ENCODE peak calls at places on chromosomes 11 and 22, in five cellular contexts. One of them, this sample, is unnamed. For H3K36me3, the result is how much of the 10 kb centered on the place peaks cover.

GRCh38 chr22:20494978-20495860 is at the start of gene KLHL22:
- DNase-seq in body of pancreas: peak
- DNase-seq in stomach: peak
- DNase-seq in vagina: no peak
- DNase-seq in gastrocnemius medialis: peak
- DNase-seq in this sample: peak

GRCh38 chr22:19478466-19479357 is at the start of gene UFD1:
- DNase-seq in body of pancreas: peak
- DNase-seq in stomach: peak
- DNase-seq in vagina: peak
- DNase-seq in gastrocnemius medialis: peak
- DNase-seq in this sample: peak

GRCh38 chr22:43889366-43890253 is 2.2 kb downstream of the PNPLA5 start:
- DNase-seq in body of pancreas: no peak
- DNase-seq in stomach: no peak
- DNase-seq in vagina: no peak
- DNase-seq in gastrocnemius medialis: no peak
- DNase-seq in this sample: no peak

GRCh38 chr11:69808708-69809107 is 10.5 kb downstream of the FGF3 start:
- DNase-seq in body of pancreas: no peak
- DNase-seq in stomach: no peak
- DNase-seq in vagina: no peak
- DNase-seq in gastrocnemius medialis: no peak
- DNase-seq in this sample: no peak

GRCh38 chr11:114496915-114497314 is 57.6 kb downstream of the REXO2 start:
- DNase-seq in body of pancreas: no peak
- DNase-seq in stomach: no peak
- DNase-seq in vagina: no peak
- DNase-seq in gastrocnemius medialis: no peak
- DNase-seq in this sample: no peak

GRCh38 chr11:15987044-15987443 is 369.3 kb downstream of the SOX6 start:
- DNase-seq in body of pancreas: no peak
- DNase-seq in stomach: no peak
- DNase-seq in vagina: no peak
- DNase-seq in gastrocnemius medialis: no peak
- DNase-seq in this sample: no peak

GRCh38 chr11:86265194-86265593 is 20.6 kb downstream of the EED start:
- DNase-seq in body of pancreas: no peak
- DNase-seq in stomach: no peak
- DNase-seq in vagina: no peak
- DNase-seq in gastrocnemius medialis: no peak
- DNase-seq in this sample: no peak

GRCh38 chr11:16791494-16791961 is 53.1 kb downstream of the C11orf58 start:
- DNase-seq in body of pancreas: peak
- DNase-seq in stomach: no peak
- DNase-seq in vagina: no peak
- DNase-seq in gastrocnemius medialis: no peak
- DNase-seq in this sample: no peak

GRCh38 chr11:75100314-75100713 is 3.6 kb upstream of the OR2AT4 start:
- DNase-seq in body of pancreas: no peak
- DNase-seq in stomach: no peak
- DNase-seq in vagina: no peak
- DNase-seq in gastrocnemius medialis: no peak
- DNase-seq in this sample: no peak

GRCh38 chr11:123519055-123519796 is 89.2 kb downstream of the GRAMD1B start:
- DNase-seq in body of pancreas: no peak
- DNase-seq in stomach: no peak
- DNase-seq in vagina: no peak
- DNase-seq in gastrocnemius medialis: no peak
- DNase-seq in this sample: no peak

GRCh38 chr11:32297629-32298028 is 137.7 kb downstream of the WT1 start:
- DNase-seq in body of pancreas: no peak
- DNase-seq in stomach: no peak
- DNase-seq in vagina: no peak
- DNase-seq in gastrocnemius medialis: no peak
- DNase-seq in this sample: no peak

DNA sequence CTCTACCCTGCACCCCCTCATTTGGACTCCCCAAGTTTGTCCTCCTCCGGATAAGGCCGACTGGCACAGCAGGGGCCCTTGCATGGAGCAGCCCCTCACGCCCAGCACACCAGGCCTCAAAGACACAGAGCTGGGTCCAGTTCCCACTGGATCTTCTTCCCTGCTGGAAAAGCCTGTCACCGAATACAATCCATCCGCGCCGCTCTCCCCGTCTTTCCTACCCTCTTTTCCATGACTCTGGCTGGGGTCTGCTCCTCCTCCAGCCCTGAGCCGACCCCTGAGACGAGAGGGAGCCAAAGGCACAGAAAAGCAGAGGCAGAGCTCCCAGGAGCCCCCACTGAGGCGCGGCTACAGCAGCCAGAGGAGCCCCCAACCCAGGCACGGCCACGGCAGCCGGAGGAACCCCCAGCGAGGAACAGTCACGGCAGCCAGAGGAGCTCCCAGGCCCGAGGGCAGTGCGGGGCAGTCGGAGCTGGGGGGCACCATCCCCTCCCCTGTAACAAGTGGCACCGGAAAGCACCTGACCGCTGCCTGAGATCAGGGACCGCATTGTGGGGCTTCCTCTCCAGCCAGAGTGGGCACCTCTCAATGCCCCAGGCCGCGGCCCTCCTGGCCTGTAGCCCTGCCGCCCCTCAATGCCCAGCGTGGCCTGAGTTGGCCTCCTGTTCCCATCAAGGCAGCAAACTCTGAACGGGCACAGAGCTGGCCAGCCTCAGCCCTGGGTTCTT is 12.0 kb downstream of the ALG12 start:
- DNase-seq in body of pancreas: no peak
- DNase-seq in stomach: no peak
- DNase-seq in vagina: no peak
- DNase-seq in gastrocnemius medialis: no peak
- DNase-seq in this sample: peak
- H3K36me3 ChIP-seq in body of pancreas: under half
- H3K36me3 ChIP-seq in stomach: half or more
- H3K36me3 ChIP-seq in vagina: half or more
- H3K36me3 ChIP-seq in gastrocnemius medialis: under half
- H3K36me3 ChIP-seq in this sample: under half

DNA sequence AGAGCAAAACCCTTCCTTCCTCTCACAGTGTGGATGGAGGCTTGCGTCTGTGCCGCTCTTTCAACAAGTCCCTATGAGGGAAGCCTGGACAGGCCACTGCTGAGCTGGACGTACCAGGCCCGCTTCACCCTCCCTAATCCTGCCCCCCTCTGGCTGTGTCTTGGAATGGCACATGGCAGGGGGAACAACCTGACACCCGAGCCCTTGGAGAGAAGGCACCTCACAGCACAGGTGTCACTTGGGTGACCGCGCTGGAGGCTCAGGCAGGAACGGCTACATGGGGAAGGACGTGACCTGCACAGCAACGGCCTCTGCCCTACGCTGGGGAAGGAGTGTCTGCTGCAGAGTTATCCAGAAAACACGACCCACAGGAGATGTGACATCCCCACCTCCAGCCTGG is 11.0 kb downstream of the CARS1 start:
- DNase-seq in body of pancreas: no peak
- DNase-seq in stomach: no peak
- DNase-seq in vagina: no peak
- DNase-seq in gastrocnemius medialis: peak
- DNase-seq in this sample: no peak
- TF ChIP-seq CTCF in body of pancreas: no peak
- TF ChIP-seq CTCF in stomach: no peak
- TF ChIP-seq CTCF in vagina: no peak
- TF ChIP-seq CTCF in gastrocnemius medialis: no peak
- TF ChIP-seq CTCF in this sample: no peak

DNA sequence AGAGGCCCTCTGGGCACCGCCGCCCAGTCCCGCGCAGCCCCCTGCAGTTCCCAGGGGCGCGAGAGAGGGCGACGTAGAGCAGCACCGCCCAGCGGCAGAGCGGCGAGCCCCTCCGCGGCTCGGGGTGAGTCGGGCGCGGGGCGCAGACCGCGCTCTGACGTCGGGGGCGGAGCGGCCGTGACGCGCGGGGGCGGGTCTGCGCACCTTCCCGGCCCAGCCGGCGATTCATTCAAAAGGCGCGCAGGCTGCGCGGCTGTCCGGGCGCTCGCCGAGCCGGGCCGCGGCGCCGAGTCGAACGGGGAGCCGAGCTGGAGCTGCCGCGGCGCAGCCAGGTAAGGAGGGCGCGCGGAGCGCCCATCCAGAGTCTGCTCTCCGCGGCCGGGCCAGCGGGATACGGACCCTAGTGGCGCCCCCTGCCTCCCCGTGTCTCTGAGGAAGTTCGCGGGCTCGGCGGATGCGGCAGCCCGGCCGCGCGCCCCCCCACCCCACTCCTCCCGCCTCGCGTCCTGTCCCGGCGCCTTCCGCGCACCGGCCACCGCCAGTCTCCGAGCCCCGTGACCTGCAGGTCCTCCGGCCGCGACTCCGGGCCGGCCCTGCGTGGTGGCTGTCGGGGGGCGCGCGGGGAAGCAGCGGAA is at the start of gene RELT:
- DNase-seq in body of pancreas: peak
- DNase-seq in stomach: peak
- DNase-seq in vagina: no peak
- DNase-seq in gastrocnemius medialis: peak
- DNase-seq in this sample: peak
- TF ChIP-seq POLR2A in body of pancreas: peak
- TF ChIP-seq POLR2A in stomach: no peak
- TF ChIP-seq POLR2A in vagina: no peak
- TF ChIP-seq POLR2A in gastrocnemius medialis: peak
- TF ChIP-seq POLR2A in this sample: peak

DNA sequence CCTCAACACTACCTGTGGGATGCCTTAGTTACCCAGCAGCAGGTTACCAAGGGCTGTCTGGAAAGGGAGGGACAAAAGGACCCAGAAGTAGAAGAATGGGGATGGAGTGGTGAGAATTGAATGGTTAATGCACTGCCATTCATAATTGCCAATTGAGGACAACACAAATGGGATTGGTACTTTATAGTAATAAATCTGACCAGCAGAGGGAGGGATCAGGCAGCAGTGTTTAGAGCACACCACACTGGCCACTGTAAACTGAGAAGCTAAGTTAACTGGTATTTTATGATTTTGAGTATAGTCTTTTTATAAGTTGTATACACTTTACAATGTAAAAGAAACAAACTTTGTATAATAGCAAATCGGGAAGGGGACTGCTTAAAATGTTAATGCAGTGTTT is 10.7 kb downstream of the TBRG1 start:
- DNase-seq in body of pancreas: no peak
- DNase-seq in stomach: no peak
- DNase-seq in vagina: no peak
- DNase-seq in gastrocnemius medialis: no peak
- DNase-seq in this sample: no peak
- H3K36me3 ChIP-seq in body of pancreas: under half
- H3K36me3 ChIP-seq in stomach: half or more
- H3K36me3 ChIP-seq in vagina: under half
- H3K36me3 ChIP-seq in gastrocnemius medialis: under half
- H3K36me3 ChIP-seq in this sample: half or more

GRCh38 chr11:12266943-12267342 is 110.4 kb upstream of the PARVA start:
- DNase-seq in body of pancreas: no peak
- DNase-seq in stomach: no peak
- DNase-seq in vagina: no peak
- DNase-seq in gastrocnemius medialis: no peak
- DNase-seq in this sample: no peak
- TF ChIP-seq CTCF in body of pancreas: peak
- TF ChIP-seq CTCF in stomach: peak
- TF ChIP-seq CTCF in vagina: no peak
- TF ChIP-seq CTCF in gastrocnemius medialis: no peak
- TF ChIP-seq CTCF in this sample: no peak

This sample was measured in right lobe of liver.